ENCODE peak calls at places on chromosomes 16 and 17, in six cellular contexts. One of them, this sample, is unnamed.

GRCh38 chr16:86392751-86393150 is 117.6 kb upstream of the FOXF1 start:
- DNase-seq in kidney: no peak
- DNase-seq in cardiac muscle cell: no peak
- DNase-seq in fibroblast of lung: no peak
- DNase-seq in heart left ventricle: no peak
- DNase-seq in ascending aorta: no peak
- DNase-seq in this sample: no peak

GRCh38 chr16:4011225-4011939 is 104.9 kb downstream of the ADCY9 start:
- DNase-seq in kidney: peak
- DNase-seq in cardiac muscle cell: no peak
- DNase-seq in fibroblast of lung: no peak
- DNase-seq in heart left ventricle: no peak
- DNase-seq in ascending aorta: no peak
- DNase-seq in this sample: no peak

GRCh38 chr17:1153795-1154546 is 25.8 kb downstream of the ABR start:
- DNase-seq in kidney: peak
- DNase-seq in cardiac muscle cell: peak
- DNase-seq in fibroblast of lung: peak
- DNase-seq in heart left ventricle: no peak
- DNase-seq in ascending aorta: peak
- DNase-seq in this sample: no peak

GRCh38 chr16:83967838-83968482 is at the start of gene NECAB2:
- DNase-seq in kidney: peak
- DNase-seq in cardiac muscle cell: peak
- DNase-seq in fibroblast of lung: no peak
- DNase-seq in heart left ventricle: peak
- DNase-seq in ascending aorta: no peak
- DNase-seq in this sample: no peak

GRCh38 chr17:34313164-34313563 is 6.1 kb upstream of the CCL8 start:
- DNase-seq in kidney: no peak
- DNase-seq in cardiac muscle cell: no peak
- DNase-seq in fibroblast of lung: peak
- DNase-seq in heart left ventricle: no peak
- DNase-seq in ascending aorta: no peak
- DNase-seq in this sample: no peak

GRCh38 chr16:49748322-49748721 is 107.6 kb downstream of the ZNF423 start:
- DNase-seq in kidney: no peak
- DNase-seq in cardiac muscle cell: no peak
- DNase-seq in fibroblast of lung: no peak
- DNase-seq in heart left ventricle: peak
- DNase-seq in ascending aorta: no peak
- DNase-seq in this sample: no peak

GRCh38 chr17:41211845-41212466 is 14.5 kb upstream of the KRTAP9-2 start:
- DNase-seq in kidney: no peak
- DNase-seq in cardiac muscle cell: no peak
- DNase-seq in fibroblast of lung: no peak
- DNase-seq in heart left ventricle: no peak
- DNase-seq in ascending aorta: no peak
- DNase-seq in this sample: no peak

GRCh38 chr17:36920032-36921000 is 17.0 kb upstream of the LHX1 start:
- DNase-seq in kidney: peak
- DNase-seq in cardiac muscle cell: peak
- DNase-seq in fibroblast of lung: no peak
- DNase-seq in heart left ventricle: no peak
- DNase-seq in ascending aorta: no peak
- DNase-seq in this sample: no peak

GRCh38 chr17:18141210-18141803 is 32.8 kb downstream of the MYO15A start:
- DNase-seq in kidney: no peak
- DNase-seq in cardiac muscle cell: peak
- DNase-seq in fibroblast of lung: peak
- DNase-seq in heart left ventricle: no peak
- DNase-seq in ascending aorta: no peak
- DNase-seq in this sample: no peak

GRCh38 chr17:21019976-21020575 is 22.7 kb downstream of the USP22 start:
- DNase-seq in kidney: no peak
- DNase-seq in cardiac muscle cell: no peak
- DNase-seq in fibroblast of lung: no peak
- DNase-seq in heart left ventricle: no peak
- DNase-seq in ascending aorta: no peak
- DNase-seq in this sample: no peak

GRCh38 chr17:39668141-39668924 is at the start of gene PNMT:
- DNase-seq in kidney: peak
- DNase-seq in cardiac muscle cell: peak
- DNase-seq in fibroblast of lung: peak
- DNase-seq in heart left ventricle: peak
- DNase-seq in ascending aorta: no peak
- DNase-seq in this sample: peak

GRCh38 chr17:58312824-58313223 is 15.8 kb downstream of the TSPOAP1 start:
- DNase-seq in kidney: no peak
- DNase-seq in cardiac muscle cell: no peak
- DNase-seq in fibroblast of lung: no peak
- DNase-seq in heart left ventricle: no peak
- DNase-seq in ascending aorta: no peak
- DNase-seq in this sample: no peak

GRCh38 chr17:35298639-35299038 is 55.8 kb downstream of the SLFN5 start:
- DNase-seq in kidney: no peak
- DNase-seq in cardiac muscle cell: no peak
- DNase-seq in fibroblast of lung: no peak
- DNase-seq in heart left ventricle: no peak
- DNase-seq in ascending aorta: no peak
- DNase-seq in this sample: no peak

GRCh38 chr17:4881761-4882555 is 17.4 kb upstream of the C17orf107 start:
- DNase-seq in kidney: no peak
- DNase-seq in cardiac muscle cell: peak
- DNase-seq in fibroblast of lung: peak
- DNase-seq in heart left ventricle: peak
- DNase-seq in ascending aorta: no peak
- DNase-seq in this sample: peak

GRCh38 chr16:86604436-86605220 is 26.3 kb downstream of the FOXL1 start:
- DNase-seq in kidney: no peak
- DNase-seq in cardiac muscle cell: no peak
- DNase-seq in fibroblast of lung: no peak
- DNase-seq in heart left ventricle: no peak
- DNase-seq in ascending aorta: peak
- DNase-seq in this sample: no peak

GRCh38 chr17:78300962-78301820 is 58.7 kb downstream of the SOCS3 start:
- DNase-seq in kidney: no peak
- DNase-seq in cardiac muscle cell: no peak
- DNase-seq in fibroblast of lung: no peak
- DNase-seq in heart left ventricle: no peak
- DNase-seq in ascending aorta: no peak
- DNase-seq in this sample: no peak

GRCh38 chr17:37067555-37068111 is 118.9 kb downstream of the AATF start:
- DNase-seq in kidney: peak
- DNase-seq in cardiac muscle cell: no peak
- DNase-seq in fibroblast of lung: peak
- DNase-seq in heart left ventricle: no peak
- DNase-seq in ascending aorta: no peak
- DNase-seq in this sample: no peak

DNA sequence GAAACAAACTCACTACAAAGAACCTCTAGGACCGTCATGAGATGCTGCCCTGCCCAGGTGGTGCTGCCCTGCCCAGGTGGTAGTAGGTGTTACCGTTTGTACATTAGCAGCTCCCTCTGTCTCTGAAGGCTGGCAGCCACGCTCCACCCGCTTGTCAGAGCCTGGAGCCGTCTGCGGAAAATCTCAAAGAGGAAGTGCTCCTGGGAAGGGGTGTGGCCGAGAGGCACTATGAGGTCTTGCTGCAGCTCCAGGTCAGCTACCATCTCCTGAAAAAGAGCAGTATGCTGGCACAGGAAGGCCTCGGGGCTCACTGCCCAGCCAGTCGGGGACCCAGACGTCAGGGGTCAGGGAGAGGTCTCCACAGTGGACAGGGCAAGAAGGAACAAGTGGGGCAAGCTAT is 28.3 kb downstream of the ZNF276 start:
- DNase-seq in kidney: peak
- DNase-seq in cardiac muscle cell: peak
- DNase-seq in fibroblast of lung: no peak
- DNase-seq in heart left ventricle: peak
- DNase-seq in ascending aorta: no peak
- DNase-seq in this sample: peak
- H3K27ac ChIP-seq in kidney: no peak
- H3K27ac ChIP-seq in cardiac muscle cell: no peak
- H3K27ac ChIP-seq in fibroblast of lung: no peak
- H3K27ac ChIP-seq in heart left ventricle: no peak
- H3K27ac ChIP-seq in ascending aorta: no peak
- H3K27ac ChIP-seq in this sample: peak

GRCh38 chr16:72561-73537 is at the start of gene RHBDF1:
- DNase-seq in kidney: peak
- DNase-seq in cardiac muscle cell: peak
- DNase-seq in fibroblast of lung: peak
- DNase-seq in heart left ventricle: peak
- DNase-seq in ascending aorta: peak
- DNase-seq in this sample: peak

GRCh38 chr16:74025-74424 is 1.6 kb upstream of the RHBDF1 start:
- DNase-seq in kidney: no peak
- DNase-seq in cardiac muscle cell: no peak
- DNase-seq in fibroblast of lung: no peak
- DNase-seq in heart left ventricle: peak
- DNase-seq in ascending aorta: no peak
- DNase-seq in this sample: no peak

GRCh38 chr16:71540-72341 is 690 bp downstream of the RHBDF1 start:
- DNase-seq in kidney: peak
- DNase-seq in cardiac muscle cell: peak
- DNase-seq in fibroblast of lung: peak
- DNase-seq in heart left ventricle: peak
- DNase-seq in ascending aorta: peak
- DNase-seq in this sample: peak

GRCh38 chr16:69181-69580 is 3.2 kb downstream of the RHBDF1 start:
- DNase-seq in kidney: no peak
- DNase-seq in cardiac muscle cell: no peak
- DNase-seq in fibroblast of lung: no peak
- DNase-seq in heart left ventricle: no peak
- DNase-seq in ascending aorta: no peak
- DNase-seq in this sample: no peak

DNA sequence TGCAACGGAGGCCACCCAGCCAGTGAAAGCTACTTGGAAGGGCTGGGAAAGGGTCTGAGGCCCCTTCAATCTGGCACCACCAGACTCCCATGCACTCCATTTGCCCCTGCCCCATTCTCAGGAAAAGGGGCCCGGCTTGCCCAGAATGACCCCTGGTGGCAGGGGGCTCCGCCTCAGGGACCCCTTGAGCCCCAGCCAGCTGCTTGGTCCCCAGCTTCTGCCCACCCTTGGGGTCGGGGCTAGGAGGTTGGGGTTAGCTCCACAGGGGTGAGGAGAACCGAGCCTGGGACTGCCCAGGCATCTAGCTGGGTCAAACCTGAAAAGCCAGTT is 1.3 kb downstream of the RHBDF1 start:
- DNase-seq in kidney: no peak
- DNase-seq in cardiac muscle cell: no peak
- DNase-seq in fibroblast of lung: no peak
- DNase-seq in heart left ventricle: no peak
- DNase-seq in ascending aorta: no peak
- DNase-seq in this sample: no peak
- H3K27ac ChIP-seq in kidney: peak
- H3K27ac ChIP-seq in cardiac muscle cell: no peak
- H3K27ac ChIP-seq in fibroblast of lung: peak
- H3K27ac ChIP-seq in heart left ventricle: peak
- H3K27ac ChIP-seq in ascending aorta: peak
- H3K27ac ChIP-seq in this sample: peak

GRCh38 chr17:56809820-56810179 is 23.9 kb downstream of the C17orf67 start:
- DNase-seq in kidney: no peak
- DNase-seq in cardiac muscle cell: no peak
- DNase-seq in fibroblast of lung: no peak
- DNase-seq in heart left ventricle: no peak
- DNase-seq in ascending aorta: no peak
- DNase-seq in this sample: no peak
- H3K27ac ChIP-seq in kidney: no peak
- H3K27ac ChIP-seq in cardiac muscle cell: no peak
- H3K27ac ChIP-seq in fibroblast of lung: no peak
- H3K27ac ChIP-seq in heart left ventricle: no peak
- H3K27ac ChIP-seq in ascending aorta: no peak
- H3K27ac ChIP-seq in this sample: no peak

DNA sequence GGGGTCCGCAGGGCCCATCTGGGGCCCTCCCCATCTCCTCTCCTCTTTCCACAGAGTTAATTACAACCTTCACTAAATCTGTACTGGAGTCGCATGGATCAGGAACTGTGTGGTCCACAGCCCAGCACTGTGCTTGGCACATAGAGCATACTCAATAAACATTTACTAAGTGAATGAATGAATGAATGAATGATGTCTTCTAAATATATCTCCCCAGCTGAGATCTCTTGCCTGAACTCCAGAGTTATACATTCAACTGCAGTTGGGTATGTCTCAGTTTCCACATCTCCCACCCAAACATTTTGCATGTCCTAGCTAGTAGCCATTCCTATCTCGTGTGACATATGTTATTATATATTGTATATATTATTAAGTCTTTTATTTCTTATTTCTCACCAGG is 28.7 kb upstream of the IL21R start:
- DNase-seq in kidney: no peak
- DNase-seq in cardiac muscle cell: no peak
- DNase-seq in fibroblast of lung: no peak
- DNase-seq in heart left ventricle: no peak
- DNase-seq in ascending aorta: peak
- DNase-seq in this sample: no peak
- H3K27ac ChIP-seq in kidney: no peak
- H3K27ac ChIP-seq in cardiac muscle cell: no peak
- H3K27ac ChIP-seq in fibroblast of lung: no peak
- H3K27ac ChIP-seq in heart left ventricle: no peak
- H3K27ac ChIP-seq in ascending aorta: no peak
- H3K27ac ChIP-seq in this sample: no peak

This sample was measured in left lung.